ENCODE peak calls at places on chromosomes 6 and 20, in four cellular contexts. A, I, S and X are unnamed samples.

GRCh38 chr6:40789143-40789764 is 202.1 kb upstream of the LRFN2 start:
- DNase-seq in A (no peak), I (peak), S (peak), X (no peak)

GRCh38 chr20:50281831-50282591 is 91.4 kb downstream of the CEBPB start:
- DNase-seq in A (peak), I (no peak), S (peak), X (peak)

GRCh38 chr6:139474145-139475108 is 100.0 kb upstream of the CITED2 start:
- DNase-seq in A (no peak), I (no peak), S (peak), X (peak)

GRCh38 chr6:1312193-1312443 is 220 bp downstream of the FOXQ1 start:
- DNase-seq in A (no peak), I (no peak), S (peak), X (no peak)

GRCh38 chr6:166578536-166579233 is 7.8 kb downstream of the RAMACL start:
- DNase-seq in A (no peak), I (no peak), S (no peak), X (no peak)

GRCh38 chr6:155505560-155505959 is 49.9 kb upstream of the NOX3 start:
- DNase-seq in A (no peak), I (no peak), S (no peak), X (no peak)

GRCh38 chr6:24126586-24127192 is 674 bp downstream of the NRSN1 start:
- DNase-seq in A (peak), I (no peak), S (peak), X (peak)

GRCh38 chr6:815348-815738 is 122.4 kb upstream of the EXOC2 start:
- DNase-seq in A (peak), I (no peak), S (no peak), X (no peak)

GRCh38 chr6:2531426-2532208 is 219.1 kb downstream of the MYLK4 start:
- DNase-seq in A (no peak), I (no peak), S (peak), X (no peak)

GRCh38 chr6:170456886-170457698 is 96.0 kb downstream of the PSMB1 start:
- DNase-seq in A (no peak), I (no peak), S (no peak), X (no peak)

GRCh38 chr6:30884521-30885480 is 482 bp downstream of the DDR1 start:
- DNase-seq in A (peak), I (no peak), S (peak), X (no peak)

GRCh38 chr20:16145919-16146318 is 427.3 kb downstream of the KIF16B start:
- DNase-seq in A (no peak), I (no peak), S (no peak), X (no peak)

GRCh38 chr6:125904871-125905270 is 51.7 kb upstream of the HINT3 start:
- DNase-seq in A (no peak), I (peak), S (peak), X (no peak)

GRCh38 chr6:149962461-149963211 is 1.1 kb upstream of the ULBP1 start:
- DNase-seq in A (no peak), I (no peak), S (no peak), X (no peak)

GRCh38 chr6:33609444-33610034 is 11.6 kb upstream of the ITPR3 start:
- DNase-seq in A (no peak), I (no peak), S (no peak), X (no peak)

GRCh38 chr6:88899569-88900316 is 63.7 kb downstream of the RNGTT start:
- DNase-seq in A (no peak), I (no peak), S (no peak), X (no peak)

GRCh38 chr20:44969320-44969879 is 3.1 kb downstream of the STK4 start:
- DNase-seq in A (no peak), I (no peak), S (peak), X (no peak)

GRCh38 chr20:10985536-10985935 is 311.7 kb upstream of the JAG1 start:
- DNase-seq in A (no peak), I (no peak), S (no peak), X (no peak)

GRCh38 chr6:77880501-77880900 is 227.7 kb downstream of the MEI4 start:
- DNase-seq in A (no peak), I (no peak), S (no peak), X (no peak)

GRCh38 chr20:40016359-40016758 is 672.7 kb downstream of the MAFB start:
- DNase-seq in A (no peak), I (no peak), S (no peak), X (no peak)

GRCh38 chr6:45663181-45664180 is 285.7 kb upstream of the SUPT3H start:
- DNase-seq in A (peak), I (no peak), S (peak), X (no peak)

GRCh38 chr20:31862157-31862470 is 8.2 kb downstream of the DUSP15 start:
- DNase-seq in A (no peak), I (no peak), S (no peak), X (no peak)